ENCODE peak calls at places on chromosome 11, in six cellular contexts. One of them, this sample, is unnamed.

GRCh38 chr11:131884461-131885073 is 514.2 kb downstream of the NTM start:
- DNase-seq in mesenchymal stem cell: peak; percentile 45
- DNase-seq in H9: no peak
- DNase-seq in IMR-90: no peak
- DNase-seq in neuronal stem cell: no peak
- DNase-seq in mesendoderm: no peak
- DNase-seq in this sample: no peak

GRCh38 chr11:2249191-2249916 is 21.0 kb downstream of the ASCL2 start:
- DNase-seq in mesenchymal stem cell: no peak
- DNase-seq in H9: no peak
- DNase-seq in IMR-90: no peak
- DNase-seq in neuronal stem cell: no peak
- DNase-seq in mesendoderm: no peak
- DNase-seq in this sample: no peak

GRCh38 chr11:131696584-131697120 is 326.2 kb downstream of the NTM start:
- DNase-seq in mesenchymal stem cell: no peak
- DNase-seq in H9: no peak
- DNase-seq in IMR-90: no peak
- DNase-seq in neuronal stem cell: no peak
- DNase-seq in mesendoderm: no peak
- DNase-seq in this sample: no peak

GRCh38 chr11:118017631-118018315 is 31.6 kb downstream of the IL10RA start:
- DNase-seq in mesenchymal stem cell: no peak
- DNase-seq in H9: no peak
- DNase-seq in IMR-90: no peak
- DNase-seq in neuronal stem cell: no peak
- DNase-seq in mesendoderm: no peak
- DNase-seq in this sample: no peak

GRCh38 chr11:66868726-66869291 is 11.9 kb downstream of the LRFN4 start:
- DNase-seq in mesenchymal stem cell: no peak
- DNase-seq in H9: peak; percentile 92
- DNase-seq in IMR-90: no peak
- DNase-seq in neuronal stem cell: peak; percentile 42
- DNase-seq in mesendoderm: peak; percentile 93
- DNase-seq in this sample: peak; percentile 89

GRCh38 chr11:19713221-19714092 is 820 bp downstream of the NAV2 start:
- DNase-seq in mesenchymal stem cell: peak; percentile 13
- DNase-seq in H9: peak; percentile 33
- DNase-seq in IMR-90: no peak
- DNase-seq in neuronal stem cell: no peak
- DNase-seq in mesendoderm: peak; percentile 45
- DNase-seq in this sample: no peak

GRCh38 chr11:12831471-12832202 is 157.4 kb downstream of the TEAD1 start:
- DNase-seq in mesenchymal stem cell: no peak
- DNase-seq in H9: no peak
- DNase-seq in IMR-90: peak; percentile 28
- DNase-seq in neuronal stem cell: no peak
- DNase-seq in mesendoderm: no peak
- DNase-seq in this sample: no peak

GRCh38 chr11:101835465-101836063 is 79.2 kb upstream of the CEP126 start:
- DNase-seq in mesenchymal stem cell: no peak
- DNase-seq in H9: no peak
- DNase-seq in IMR-90: peak; percentile 24
- DNase-seq in neuronal stem cell: no peak
- DNase-seq in mesendoderm: no peak
- DNase-seq in this sample: no peak

GRCh38 chr11:41498726-41499125 is 39.3 kb upstream of the LRRC4C start:
- DNase-seq in mesenchymal stem cell: no peak
- DNase-seq in H9: no peak
- DNase-seq in IMR-90: no peak
- DNase-seq in neuronal stem cell: no peak
- DNase-seq in mesendoderm: no peak
- DNase-seq in this sample: no peak

DNA sequence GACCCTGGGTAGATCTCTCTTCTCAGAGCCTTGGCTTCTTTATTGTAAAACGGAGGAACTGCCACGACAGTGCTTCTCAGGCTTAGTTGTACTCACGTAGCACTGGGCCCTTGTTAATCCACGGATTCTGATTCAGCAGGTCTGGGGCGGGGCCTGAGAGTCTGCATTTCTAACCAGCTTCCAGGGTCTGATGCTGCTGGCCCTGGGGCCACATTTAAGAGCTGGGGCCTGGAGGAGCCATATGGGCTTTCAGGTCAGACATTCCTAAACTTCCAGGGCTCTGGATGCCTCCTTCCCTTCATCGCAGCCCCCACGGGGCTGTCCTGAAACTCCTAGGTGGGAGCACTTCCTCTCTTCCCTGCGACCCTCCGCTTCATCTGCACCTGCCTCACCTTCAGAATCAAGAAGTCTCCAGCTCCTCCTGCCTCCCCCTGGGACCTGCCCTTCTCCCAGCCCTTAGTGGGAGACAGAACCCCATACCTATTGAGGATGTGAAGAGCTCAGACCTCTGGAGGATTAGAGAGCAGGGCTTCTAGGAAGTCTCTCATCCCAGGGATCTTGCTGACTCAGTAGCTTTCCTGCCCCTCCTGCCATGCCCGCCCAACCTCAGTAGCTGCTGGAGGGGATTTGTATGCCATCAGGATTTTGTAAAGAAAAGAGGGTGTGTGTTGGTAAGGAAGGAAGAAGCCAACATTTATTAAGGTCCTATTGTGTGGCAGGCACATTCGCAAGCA is 92.5 kb downstream of the LRRC32 start:
- DNase-seq in mesenchymal stem cell: no peak
- DNase-seq in H9: no peak
- DNase-seq in IMR-90: no peak
- DNase-seq in neuronal stem cell: no peak
- DNase-seq in mesendoderm: no peak
- DNase-seq in this sample: no peak
- H2BK15ac ChIP-seq in mesenchymal stem cell: peak overlapping the region; percentile 38
- H2BK15ac ChIP-seq in H9: no peak overlapping the region
- H2BK15ac ChIP-seq in IMR-90: peak overlapping the region; percentile 44
- H2BK15ac ChIP-seq in neuronal stem cell: peak overlapping the region; percentile 44
- H2BK15ac ChIP-seq in mesendoderm: no peak overlapping the region
- H2BK15ac ChIP-seq in this sample: no peak overlapping the region

GRCh38 chr11:59336176-59336575 is 22.5 kb upstream of the OR5AN1 start:
- DNase-seq in mesenchymal stem cell: no peak
- DNase-seq in H9: no peak
- DNase-seq in IMR-90: no peak
- DNase-seq in neuronal stem cell: no peak
- DNase-seq in mesendoderm: no peak
- DNase-seq in this sample: no peak
- H2BK15ac ChIP-seq in mesenchymal stem cell: no peak overlapping the region
- H2BK15ac ChIP-seq in H9: no peak overlapping the region
- H2BK15ac ChIP-seq in IMR-90: no peak overlapping the region
- H2BK15ac ChIP-seq in neuronal stem cell: no peak overlapping the region
- H2BK15ac ChIP-seq in mesendoderm: no peak overlapping the region
- H2BK15ac ChIP-seq in this sample: no peak overlapping the region

DNA sequence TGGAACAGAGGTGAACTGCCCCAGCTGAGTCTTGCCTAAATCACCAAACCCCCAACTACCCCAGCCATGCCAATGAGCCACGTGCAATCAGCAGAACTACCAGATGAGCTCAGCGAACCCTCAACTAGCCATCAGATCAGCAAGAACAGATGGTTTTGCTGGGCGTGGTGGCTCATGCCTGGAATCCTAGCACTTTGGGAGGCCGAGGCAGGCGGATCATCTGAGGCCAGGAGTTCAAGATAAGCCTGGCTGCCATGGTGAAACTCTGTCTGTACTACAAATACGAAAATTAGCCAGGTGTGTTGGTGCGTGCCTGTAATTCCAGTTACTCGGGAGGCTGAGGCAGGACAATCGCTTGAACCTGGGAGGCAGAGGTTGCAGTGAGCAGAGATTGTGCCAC is 374.3 kb downstream of the NXPE2 start:
- DNase-seq in mesenchymal stem cell: no peak
- DNase-seq in H9: no peak
- DNase-seq in IMR-90: no peak
- DNase-seq in neuronal stem cell: no peak
- DNase-seq in mesendoderm: no peak
- DNase-seq in this sample: no peak
- H2BK15ac ChIP-seq in mesenchymal stem cell: no peak overlapping the region
- H2BK15ac ChIP-seq in H9: no peak overlapping the region
- H2BK15ac ChIP-seq in IMR-90: no peak overlapping the region
- H2BK15ac ChIP-seq in neuronal stem cell: no peak overlapping the region
- H2BK15ac ChIP-seq in mesendoderm: no peak overlapping the region
- H2BK15ac ChIP-seq in this sample: no peak overlapping the region

DNA sequence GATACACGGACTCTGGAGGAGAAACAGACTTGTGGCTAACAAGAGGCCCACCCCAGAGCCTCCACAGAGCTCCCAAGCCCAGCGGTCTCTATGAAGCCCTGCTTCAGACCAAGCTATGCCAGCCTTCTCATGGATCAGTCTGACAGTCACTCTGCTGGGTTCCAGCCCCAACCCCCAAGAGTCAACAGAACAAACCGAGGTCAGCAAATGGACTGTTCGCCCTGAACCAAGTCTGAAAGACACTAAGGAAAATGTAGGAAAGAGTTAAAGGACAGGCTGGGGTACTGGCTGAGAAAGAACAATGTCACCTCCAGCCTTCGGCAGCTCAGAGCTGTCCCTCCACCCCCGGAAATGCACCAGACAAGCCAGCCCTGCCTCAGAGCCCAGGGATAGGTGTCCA is 3.9 kb downstream of the ARFGAP2 start:
- DNase-seq in mesenchymal stem cell: no peak
- DNase-seq in H9: no peak
- DNase-seq in IMR-90: no peak
- DNase-seq in neuronal stem cell: no peak
- DNase-seq in mesendoderm: no peak
- DNase-seq in this sample: no peak
- H2BK15ac ChIP-seq in mesenchymal stem cell: no peak overlapping the region
- H2BK15ac ChIP-seq in H9: no peak overlapping the region
- H2BK15ac ChIP-seq in IMR-90: no peak overlapping the region
- H2BK15ac ChIP-seq in neuronal stem cell: no peak overlapping the region
- H2BK15ac ChIP-seq in mesendoderm: no peak overlapping the region
- H2BK15ac ChIP-seq in this sample: no peak overlapping the region

GRCh38 chr11:1072821-1073231 is 1.8 kb upstream of the MUC2 start:
- DNase-seq in mesenchymal stem cell: no peak
- DNase-seq in H9: no peak
- DNase-seq in IMR-90: no peak
- DNase-seq in neuronal stem cell: no peak
- DNase-seq in mesendoderm: no peak
- DNase-seq in this sample: peak; percentile 39
- H2BK15ac ChIP-seq in mesenchymal stem cell: no peak overlapping the region
- H2BK15ac ChIP-seq in H9: no peak overlapping the region
- H2BK15ac ChIP-seq in IMR-90: no peak overlapping the region
- H2BK15ac ChIP-seq in neuronal stem cell: peak overlapping the region; percentile 96
- H2BK15ac ChIP-seq in mesendoderm: no peak overlapping the region
- H2BK15ac ChIP-seq in this sample: no peak overlapping the region

GRCh38 chr11:11192541-11192940 is 160.5 kb downstream of the CSNK2A3 start:
- DNase-seq in mesenchymal stem cell: no peak
- DNase-seq in H9: no peak
- DNase-seq in IMR-90: no peak
- DNase-seq in neuronal stem cell: no peak
- DNase-seq in mesendoderm: no peak
- DNase-seq in this sample: no peak
- H2BK15ac ChIP-seq in mesenchymal stem cell: no peak overlapping the region
- H2BK15ac ChIP-seq in H9: no peak overlapping the region
- H2BK15ac ChIP-seq in IMR-90: no peak overlapping the region
- H2BK15ac ChIP-seq in neuronal stem cell: no peak overlapping the region
- H2BK15ac ChIP-seq in mesendoderm: no peak overlapping the region
- H2BK15ac ChIP-seq in this sample: no peak overlapping the region

DNA sequence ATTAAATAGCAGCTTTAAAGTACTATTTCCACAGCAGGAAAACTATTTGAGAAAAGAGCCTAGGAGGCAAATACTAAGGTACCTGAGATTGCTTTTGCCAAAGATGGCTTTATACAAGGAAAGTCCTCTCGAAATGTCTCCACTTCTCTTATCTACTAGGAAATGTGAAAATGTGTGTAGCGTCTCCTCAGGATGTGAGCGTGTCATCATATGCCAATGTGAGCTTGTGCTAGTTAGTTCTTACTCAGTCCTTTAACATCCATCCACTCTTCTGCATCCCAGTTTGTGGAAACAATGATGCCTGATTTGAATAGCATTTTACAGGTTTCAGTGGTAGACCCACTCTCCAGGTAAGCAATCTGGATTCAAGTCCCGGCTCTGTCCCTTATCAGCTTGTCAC is 421.0 kb downstream of the DYNC2H1 start:
- DNase-seq in mesenchymal stem cell: peak; percentile 53
- DNase-seq in H9: no peak
- DNase-seq in IMR-90: peak; percentile 32
- DNase-seq in neuronal stem cell: no peak
- DNase-seq in mesendoderm: peak; percentile 21
- DNase-seq in this sample: no peak
- H2BK15ac ChIP-seq in mesenchymal stem cell: no peak overlapping the region
- H2BK15ac ChIP-seq in H9: no peak overlapping the region
- H2BK15ac ChIP-seq in IMR-90: peak overlapping the region; percentile 57
- H2BK15ac ChIP-seq in neuronal stem cell: no peak overlapping the region
- H2BK15ac ChIP-seq in mesendoderm: no peak overlapping the region
- H2BK15ac ChIP-seq in this sample: no peak overlapping the region

This sample was measured in H1.